ENCODE peak calls at places on chromosomes 6 and 20, in nine cellular contexts. One of them, this sample, is unnamed.

GRCh38 chr20:37907677-37908397 is 4.9 kb downstream of the VSTM2L start:
- DNase-seq in upper lobe of right lung: no peak
- DNase-seq in neuronal stem cell: no peak
- DNase-seq in Peyer's patch: no peak
- DNase-seq in A549: peak; percentile 81
- DNase-seq in thoracic aorta: no peak
- DNase-seq in GM23338: peak; percentile 55
- DNase-seq in naive thymus-derived CD4-positive, alpha-beta T cell: no peak
- DNase-seq in psoas muscle: no peak
- DNase-seq in this sample: no peak

GRCh38 chr6:7895125-7895423 is 15.5 kb downstream of the TXNDC5 start:
- DNase-seq in upper lobe of right lung: no peak
- DNase-seq in Peyer's patch: peak; percentile 56
- DNase-seq in neuronal stem cell: no peak
- DNase-seq in GM23338: no peak
- DNase-seq in naive thymus-derived CD4-positive, alpha-beta T cell: no peak
- DNase-seq in A549: no peak
- DNase-seq in thoracic aorta: no peak
- DNase-seq in psoas muscle: no peak
- DNase-seq in this sample: no peak

GRCh38 chr20:32333988-32334885 is 23.9 kb upstream of the ASXL1 start:
- DNase-seq in thoracic aorta: no peak
- DNase-seq in neuronal stem cell: no peak
- DNase-seq in A549: no peak
- DNase-seq in psoas muscle: peak; percentile 35
- DNase-seq in Peyer's patch: no peak
- DNase-seq in upper lobe of right lung: peak; percentile 92
- DNase-seq in naive thymus-derived CD4-positive, alpha-beta T cell: peak; percentile 12
- DNase-seq in GM23338: no peak
- DNase-seq in this sample: peak; percentile 76

GRCh38 chr6:25456249-25456648 is 177.1 kb downstream of the CARMIL1 start:
- DNase-seq in upper lobe of right lung: no peak
- DNase-seq in A549: no peak
- DNase-seq in neuronal stem cell: no peak
- DNase-seq in naive thymus-derived CD4-positive, alpha-beta T cell: no peak
- DNase-seq in Peyer's patch: no peak
- DNase-seq in thoracic aorta: no peak
- DNase-seq in GM23338: no peak
- DNase-seq in psoas muscle: no peak
- DNase-seq in this sample: no peak

GRCh38 chr20:62835931-62836861 is 19.3 kb downstream of the COL9A3 start:
- DNase-seq in GM23338: no peak
- DNase-seq in A549: no peak
- DNase-seq in psoas muscle: no peak
- DNase-seq in neuronal stem cell: no peak
- DNase-seq in Peyer's patch: no peak
- DNase-seq in upper lobe of right lung: no peak
- DNase-seq in thoracic aorta: no peak
- DNase-seq in naive thymus-derived CD4-positive, alpha-beta T cell: no peak
- DNase-seq in this sample: no peak

GRCh38 chr20:23528867-23529431 is 38.0 kb downstream of the CST8 start:
- DNase-seq in GM23338: no peak
- DNase-seq in upper lobe of right lung: no peak
- DNase-seq in neuronal stem cell: no peak
- DNase-seq in Peyer's patch: no peak
- DNase-seq in thoracic aorta: no peak
- DNase-seq in psoas muscle: no peak
- DNase-seq in A549: no peak
- DNase-seq in naive thymus-derived CD4-positive, alpha-beta T cell: no peak
- DNase-seq in this sample: no peak

GRCh38 chr6:114361036-114361435 is 18.2 kb upstream of the HS3ST5 start:
- DNase-seq in psoas muscle: no peak
- DNase-seq in Peyer's patch: no peak
- DNase-seq in GM23338: no peak
- DNase-seq in upper lobe of right lung: no peak
- DNase-seq in A549: no peak
- DNase-seq in neuronal stem cell: no peak
- DNase-seq in naive thymus-derived CD4-positive, alpha-beta T cell: no peak
- DNase-seq in thoracic aorta: no peak
- DNase-seq in this sample: no peak

GRCh38 chr20:57653546-57653900 is 33.3 kb upstream of the ZBP1 start:
- DNase-seq in upper lobe of right lung: peak; percentile 54
- DNase-seq in psoas muscle: no peak
- DNase-seq in thoracic aorta: no peak
- DNase-seq in GM23338: no peak
- DNase-seq in A549: peak; percentile 9
- DNase-seq in neuronal stem cell: no peak
- DNase-seq in naive thymus-derived CD4-positive, alpha-beta T cell: no peak
- DNase-seq in Peyer's patch: no peak
- DNase-seq in this sample: no peak

GRCh38 chr6:107069631-107070548 is 41.9 kb downstream of the MTRES1 start:
- DNase-seq in GM23338: no peak
- DNase-seq in psoas muscle: no peak
- DNase-seq in Peyer's patch: no peak
- DNase-seq in naive thymus-derived CD4-positive, alpha-beta T cell: no peak
- DNase-seq in thoracic aorta: no peak
- DNase-seq in upper lobe of right lung: no peak
- DNase-seq in A549: no peak
- DNase-seq in neuronal stem cell: no peak
- DNase-seq in this sample: no peak

GRCh38 chr6:96015791-96016776 is at the start of gene FUT9:
- DNase-seq in GM23338: peak; percentile 85
- DNase-seq in Peyer's patch: no peak
- DNase-seq in neuronal stem cell: peak; percentile 78
- DNase-seq in upper lobe of right lung: no peak
- DNase-seq in psoas muscle: no peak
- DNase-seq in naive thymus-derived CD4-positive, alpha-beta T cell: no peak
- DNase-seq in thoracic aorta: no peak
- DNase-seq in A549: no peak
- DNase-seq in this sample: no peak

GRCh38 chr6:63941747-63942470 is 306.3 kb downstream of the PHF3 start:
- DNase-seq in upper lobe of right lung: no peak
- DNase-seq in Peyer's patch: no peak
- DNase-seq in GM23338: no peak
- DNase-seq in psoas muscle: no peak
- DNase-seq in naive thymus-derived CD4-positive, alpha-beta T cell: no peak
- DNase-seq in A549: no peak
- DNase-seq in thoracic aorta: no peak
- DNase-seq in neuronal stem cell: no peak
- DNase-seq in this sample: no peak

GRCh38 chr6:161626132-161626676 is 352.3 kb upstream of the AGPAT4 start:
- DNase-seq in naive thymus-derived CD4-positive, alpha-beta T cell: no peak
- DNase-seq in thoracic aorta: no peak
- DNase-seq in A549: no peak
- DNase-seq in GM23338: no peak
- DNase-seq in Peyer's patch: no peak
- DNase-seq in neuronal stem cell: no peak
- DNase-seq in psoas muscle: no peak
- DNase-seq in upper lobe of right lung: no peak
- DNase-seq in this sample: no peak

GRCh38 chr6:135853986-135854385 is 2.5 kb downstream of the PDE7B start:
- DNase-seq in A549: no peak
- DNase-seq in GM23338: no peak
- DNase-seq in Peyer's patch: no peak
- DNase-seq in upper lobe of right lung: no peak
- DNase-seq in naive thymus-derived CD4-positive, alpha-beta T cell: no peak
- DNase-seq in psoas muscle: no peak
- DNase-seq in thoracic aorta: no peak
- DNase-seq in neuronal stem cell: no peak
- DNase-seq in this sample: no peak

GRCh38 chr6:90497411-90497810 is 89.5 kb downstream of the MAP3K7 start:
- DNase-seq in neuronal stem cell: no peak
- DNase-seq in psoas muscle: no peak
- DNase-seq in upper lobe of right lung: no peak
- DNase-seq in Peyer's patch: no peak
- DNase-seq in A549: no peak
- DNase-seq in thoracic aorta: no peak
- DNase-seq in naive thymus-derived CD4-positive, alpha-beta T cell: no peak
- DNase-seq in GM23338: no peak
- DNase-seq in this sample: no peak

GRCh38 chr6:107561325-107561724 is 71.4 kb downstream of the SOBP start:
- DNase-seq in naive thymus-derived CD4-positive, alpha-beta T cell: no peak
- DNase-seq in thoracic aorta: no peak
- DNase-seq in Peyer's patch: no peak
- DNase-seq in upper lobe of right lung: no peak
- DNase-seq in A549: no peak
- DNase-seq in psoas muscle: peak; percentile 36
- DNase-seq in GM23338: peak; percentile 31
- DNase-seq in neuronal stem cell: no peak
- DNase-seq in this sample: no peak

GRCh38 chr6:125924697-125925358 is 31.7 kb upstream of the HINT3 start:
- DNase-seq in thoracic aorta: no peak
- DNase-seq in psoas muscle: no peak
- DNase-seq in GM23338: no peak
- DNase-seq in upper lobe of right lung: no peak
- DNase-seq in naive thymus-derived CD4-positive, alpha-beta T cell: no peak
- DNase-seq in neuronal stem cell: no peak
- DNase-seq in A549: no peak
- DNase-seq in Peyer's patch: no peak
- DNase-seq in this sample: no peak

GRCh38 chr6:125922322-125922860 is 34.2 kb upstream of the HINT3 start:
- DNase-seq in neuronal stem cell: no peak
- DNase-seq in thoracic aorta: no peak
- DNase-seq in upper lobe of right lung: no peak
- DNase-seq in psoas muscle: no peak
- DNase-seq in Peyer's patch: no peak
- DNase-seq in GM23338: no peak
- DNase-seq in A549: no peak
- DNase-seq in naive thymus-derived CD4-positive, alpha-beta T cell: no peak
- DNase-seq in this sample: no peak

GRCh38 chr6:125926711-125927110 is 29.9 kb upstream of the HINT3 start:
- DNase-seq in A549: no peak
- DNase-seq in psoas muscle: no peak
- DNase-seq in neuronal stem cell: no peak
- DNase-seq in Peyer's patch: no peak
- DNase-seq in GM23338: no peak
- DNase-seq in thoracic aorta: no peak
- DNase-seq in naive thymus-derived CD4-positive, alpha-beta T cell: no peak
- DNase-seq in upper lobe of right lung: no peak
- DNase-seq in this sample: no peak

GRCh38 chr6:125924169-125924568 is 32.4 kb upstream of the HINT3 start:
- DNase-seq in GM23338: no peak
- DNase-seq in upper lobe of right lung: no peak
- DNase-seq in A549: no peak
- DNase-seq in neuronal stem cell: no peak
- DNase-seq in Peyer's patch: no peak
- DNase-seq in psoas muscle: no peak
- DNase-seq in thoracic aorta: no peak
- DNase-seq in naive thymus-derived CD4-positive, alpha-beta T cell: no peak
- DNase-seq in this sample: peak; percentile 60

GRCh38 chr6:125923371-125923877 is 33.1 kb upstream of the HINT3 start:
- DNase-seq in psoas muscle: no peak
- DNase-seq in naive thymus-derived CD4-positive, alpha-beta T cell: no peak
- DNase-seq in neuronal stem cell: no peak
- DNase-seq in GM23338: no peak
- DNase-seq in Peyer's patch: no peak
- DNase-seq in thoracic aorta: no peak
- DNase-seq in A549: no peak
- DNase-seq in upper lobe of right lung: no peak
- DNase-seq in this sample: no peak
- H3K27ac ChIP-seq in psoas muscle: no peak overlapping the region
- H3K27ac ChIP-seq in naive thymus-derived CD4-positive, alpha-beta T cell: no peak overlapping the region
- H3K27ac ChIP-seq in neuronal stem cell: no peak overlapping the region
- H3K27ac ChIP-seq in GM23338: no peak overlapping the region
- H3K27ac ChIP-seq in Peyer's patch: no peak overlapping the region
- H3K27ac ChIP-seq in thoracic aorta: no peak overlapping the region
- H3K27ac ChIP-seq in A549: peak overlapping the region; percentile 89
- H3K27ac ChIP-seq in upper lobe of right lung: no peak overlapping the region
- H3K27ac ChIP-seq in this sample: no peak overlapping the region

GRCh38 chr6:56378507-56378906 is 131.1 kb upstream of the COL21A1 start:
- DNase-seq in upper lobe of right lung: no peak
- DNase-seq in A549: no peak
- DNase-seq in Peyer's patch: no peak
- DNase-seq in psoas muscle: no peak
- DNase-seq in neuronal stem cell: no peak
- DNase-seq in naive thymus-derived CD4-positive, alpha-beta T cell: no peak
- DNase-seq in GM23338: no peak
- DNase-seq in thoracic aorta: no peak
- DNase-seq in this sample: no peak

GRCh38 chr6:56378966-56379608 is 131.7 kb upstream of the COL21A1 start:
- DNase-seq in naive thymus-derived CD4-positive, alpha-beta T cell: no peak
- DNase-seq in neuronal stem cell: no peak
- DNase-seq in psoas muscle: no peak
- DNase-seq in A549: no peak
- DNase-seq in GM23338: no peak
- DNase-seq in thoracic aorta: no peak
- DNase-seq in Peyer's patch: no peak
- DNase-seq in upper lobe of right lung: no peak
- DNase-seq in this sample: no peak

GRCh38 chr6:56380476-56380875 is 133.1 kb upstream of the COL21A1 start:
- DNase-seq in thoracic aorta: no peak
- DNase-seq in psoas muscle: no peak
- DNase-seq in naive thymus-derived CD4-positive, alpha-beta T cell: no peak
- DNase-seq in A549: no peak
- DNase-seq in Peyer's patch: no peak
- DNase-seq in GM23338: no peak
- DNase-seq in upper lobe of right lung: no peak
- DNase-seq in neuronal stem cell: no peak
- DNase-seq in this sample: no peak

GRCh38 chr6:56382416-56382940 is 135.1 kb upstream of the COL21A1 start:
- DNase-seq in upper lobe of right lung: no peak
- DNase-seq in thoracic aorta: no peak
- DNase-seq in psoas muscle: no peak
- DNase-seq in A549: no peak
- DNase-seq in neuronal stem cell: no peak
- DNase-seq in GM23338: no peak
- DNase-seq in Peyer's patch: no peak
- DNase-seq in naive thymus-derived CD4-positive, alpha-beta T cell: no peak
- DNase-seq in this sample: no peak

GRCh38 chr6:56381852-56382251 is 134.5 kb upstream of the COL21A1 start:
- DNase-seq in naive thymus-derived CD4-positive, alpha-beta T cell: no peak
- DNase-seq in psoas muscle: no peak
- DNase-seq in neuronal stem cell: no peak
- DNase-seq in Peyer's patch: no peak
- DNase-seq in GM23338: no peak
- DNase-seq in thoracic aorta: no peak
- DNase-seq in A549: no peak
- DNase-seq in upper lobe of right lung: no peak
- DNase-seq in this sample: no peak
- H3K4me1 ChIP-seq in naive thymus-derived CD4-positive, alpha-beta T cell: no peaks in the 10 kb centered on the region
- H3K4me1 ChIP-seq in psoas muscle: no peaks in the 10 kb centered on the region
- H3K4me1 ChIP-seq in neuronal stem cell: no peaks in the 10 kb centered on the region
- H3K4me1 ChIP-seq in Peyer's patch: no peaks in the 10 kb centered on the region
- H3K4me1 ChIP-seq in GM23338: no peaks in the 10 kb centered on the region
- H3K4me1 ChIP-seq in thoracic aorta: peaks cover 50% of the 10 kb centered on the region
- H3K4me1 ChIP-seq in A549: no peaks in the 10 kb centered on the region
- H3K4me1 ChIP-seq in upper lobe of right lung: no peaks in the 10 kb centered on the region
- H3K4me1 ChIP-seq in this sample: no peaks in the 10 kb centered on the region

GRCh38 chr6:112227411-112227810 is 27.0 kb downstream of the LAMA4 start:
- DNase-seq in neuronal stem cell: no peak
- DNase-seq in A549: no peak
- DNase-seq in naive thymus-derived CD4-positive, alpha-beta T cell: no peak
- DNase-seq in thoracic aorta: no peak
- DNase-seq in psoas muscle: no peak
- DNase-seq in GM23338: no peak
- DNase-seq in upper lobe of right lung: no peak
- DNase-seq in Peyer's patch: no peak
- DNase-seq in this sample: no peak
- H3K27ac ChIP-seq in neuronal stem cell: no peak overlapping the region
- H3K27ac ChIP-seq in A549: no peak overlapping the region
- H3K27ac ChIP-seq in naive thymus-derived CD4-positive, alpha-beta T cell: no peak overlapping the region
- H3K27ac ChIP-seq in thoracic aorta: peak overlapping the region; percentile 42
- H3K27ac ChIP-seq in psoas muscle: no peak overlapping the region
- H3K27ac ChIP-seq in GM23338: no peak overlapping the region
- H3K27ac ChIP-seq in upper lobe of right lung: peak overlapping the region; percentile 17
- H3K27ac ChIP-seq in Peyer's patch: no peak overlapping the region
- H3K27ac ChIP-seq in this sample: no peak overlapping the region

GRCh38 chr6:27321370-27321769 is 9.3 kb upstream of the POM121L2 start:
- DNase-seq in neuronal stem cell: no peak
- DNase-seq in thoracic aorta: no peak
- DNase-seq in GM23338: no peak
- DNase-seq in psoas muscle: no peak
- DNase-seq in Peyer's patch: no peak
- DNase-seq in naive thymus-derived CD4-positive, alpha-beta T cell: no peak
- DNase-seq in A549: no peak
- DNase-seq in upper lobe of right lung: no peak
- DNase-seq in this sample: no peak
- H3K4me1 ChIP-seq in neuronal stem cell: no peaks in the 10 kb centered on the region
- H3K4me1 ChIP-seq in thoracic aorta: no peaks in the 10 kb centered on the region
- H3K4me1 ChIP-seq in GM23338: no peaks in the 10 kb centered on the region
- H3K4me1 ChIP-seq in psoas muscle: no peaks in the 10 kb centered on the region
- H3K4me1 ChIP-seq in Peyer's patch: no peaks in the 10 kb centered on the region
- H3K4me1 ChIP-seq in naive thymus-derived CD4-positive, alpha-beta T cell: no peaks in the 10 kb centered on the region
- H3K4me1 ChIP-seq in A549: no peaks in the 10 kb centered on the region
- H3K4me1 ChIP-seq in upper lobe of right lung: no peaks in the 10 kb centered on the region
- H3K4me1 ChIP-seq in this sample: no peaks in the 10 kb centered on the region

This sample was measured in CD4-positive, CD25-positive, alpha-beta regulatory T cell.